ENCODE peak calls at places on chromosomes 5 and 9, in five cellular contexts. One of them, this sample, is unnamed.

GRCh38 chr9:83423815-83424707 is 114.1 kb downstream of the FRMD3 start:
- DNase-seq in upper lobe of right lung: no peak
- DNase-seq in NCI-H1436: no peak
- DNase-seq in naive thymus-derived CD8-positive, alpha-beta T cell: no peak
- DNase-seq in GDM1: no peak
- DNase-seq in this sample: no peak

GRCh38 chr5:65186646-65187227 is 295.0 kb downstream of the ADAMTS6 start:
- DNase-seq in upper lobe of right lung: no peak
- DNase-seq in GDM1: no peak
- DNase-seq in NCI-H1436: no peak
- DNase-seq in naive thymus-derived CD8-positive, alpha-beta T cell: no peak
- DNase-seq in this sample: peak

GRCh38 chr5:60541980-60542379 is 158.0 kb downstream of the DEPDC1B start:
- DNase-seq in NCI-H1436: no peak
- DNase-seq in naive thymus-derived CD8-positive, alpha-beta T cell: no peak
- DNase-seq in upper lobe of right lung: no peak
- DNase-seq in GDM1: no peak
- DNase-seq in this sample: no peak

GRCh38 chr5:111280282-111280901 is 56.2 kb downstream of the CAMK4 start:
- DNase-seq in NCI-H1436: no peak
- DNase-seq in GDM1: no peak
- DNase-seq in naive thymus-derived CD8-positive, alpha-beta T cell: no peak
- DNase-seq in upper lobe of right lung: no peak
- DNase-seq in this sample: no peak

GRCh38 chr9:31119882-31120481 is 1264.5 kb upstream of the ACO1 start:
- DNase-seq in upper lobe of right lung: no peak
- DNase-seq in GDM1: no peak
- DNase-seq in naive thymus-derived CD8-positive, alpha-beta T cell: peak
- DNase-seq in NCI-H1436: peak
- DNase-seq in this sample: peak

GRCh38 chr9:20463823-20464222 is 158.5 kb downstream of the MLLT3 start:
- DNase-seq in GDM1: no peak
- DNase-seq in naive thymus-derived CD8-positive, alpha-beta T cell: no peak
- DNase-seq in NCI-H1436: no peak
- DNase-seq in upper lobe of right lung: no peak
- DNase-seq in this sample: no peak

GRCh38 chr9:133687856-133688761 is 50.0 kb downstream of the SARDH start:
- DNase-seq in upper lobe of right lung: peak
- DNase-seq in naive thymus-derived CD8-positive, alpha-beta T cell: no peak
- DNase-seq in NCI-H1436: no peak
- DNase-seq in GDM1: no peak
- DNase-seq in this sample: no peak

GRCh38 chr5:127072861-127073846 is at the start of gene C5orf63:
- DNase-seq in upper lobe of right lung: peak
- DNase-seq in NCI-H1436: peak
- DNase-seq in naive thymus-derived CD8-positive, alpha-beta T cell: peak
- DNase-seq in GDM1: no peak
- DNase-seq in this sample: peak

GRCh38 chr9:8845376-8845775 is 1045.8 kb upstream of the DMAC1 start:
- DNase-seq in GDM1: no peak
- DNase-seq in upper lobe of right lung: no peak
- DNase-seq in NCI-H1436: no peak
- DNase-seq in naive thymus-derived CD8-positive, alpha-beta T cell: no peak
- DNase-seq in this sample: no peak

GRCh38 chr5:139710370-139711066 is 62.4 kb downstream of the CXXC5 start:
- DNase-seq in naive thymus-derived CD8-positive, alpha-beta T cell: peak
- DNase-seq in upper lobe of right lung: peak
- DNase-seq in GDM1: no peak
- DNase-seq in NCI-H1436: peak
- DNase-seq in this sample: no peak

GRCh38 chr9:3888496-3888858 is 362.7 kb upstream of the RFX3 start:
- DNase-seq in upper lobe of right lung: no peak
- DNase-seq in GDM1: no peak
- DNase-seq in naive thymus-derived CD8-positive, alpha-beta T cell: no peak
- DNase-seq in NCI-H1436: no peak
- DNase-seq in this sample: no peak

GRCh38 chr5:125484272-125485002 is 738.0 kb upstream of the ZNF608 start:
- DNase-seq in NCI-H1436: peak
- DNase-seq in upper lobe of right lung: peak
- DNase-seq in naive thymus-derived CD8-positive, alpha-beta T cell: no peak
- DNase-seq in GDM1: no peak
- DNase-seq in this sample: peak

GRCh38 chr5:134099288-134099872 is 15.1 kb upstream of the TCF7 start:
- DNase-seq in upper lobe of right lung: no peak
- DNase-seq in NCI-H1436: no peak
- DNase-seq in naive thymus-derived CD8-positive, alpha-beta T cell: no peak
- DNase-seq in GDM1: no peak
- DNase-seq in this sample: no peak

GRCh38 chr5:153629496-153629895 is 139.0 kb downstream of the GRIA1 start:
- DNase-seq in upper lobe of right lung: no peak
- DNase-seq in naive thymus-derived CD8-positive, alpha-beta T cell: no peak
- DNase-seq in GDM1: no peak
- DNase-seq in NCI-H1436: no peak
- DNase-seq in this sample: no peak

GRCh38 chr5:174801798-174802197 is 77.4 kb downstream of the MSX2 start:
- DNase-seq in GDM1: no peak
- DNase-seq in NCI-H1436: no peak
- DNase-seq in naive thymus-derived CD8-positive, alpha-beta T cell: no peak
- DNase-seq in upper lobe of right lung: no peak
- DNase-seq in this sample: no peak

GRCh38 chr5:98341711-98342042 is 431.8 kb upstream of the RGMB start:
- DNase-seq in NCI-H1436: no peak
- DNase-seq in naive thymus-derived CD8-positive, alpha-beta T cell: no peak
- DNase-seq in upper lobe of right lung: no peak
- DNase-seq in GDM1: no peak
- DNase-seq in this sample: no peak

GRCh38 chr9:137960496-137960895 is 82.9 kb downstream of the CACNA1B start:
- DNase-seq in naive thymus-derived CD8-positive, alpha-beta T cell: no peak
- DNase-seq in upper lobe of right lung: no peak
- DNase-seq in NCI-H1436: no peak
- DNase-seq in GDM1: no peak
- DNase-seq in this sample: no peak

GRCh38 chr9:82763631-82764030 is 299.3 kb downstream of the RASEF start:
- DNase-seq in NCI-H1436: no peak
- DNase-seq in GDM1: no peak
- DNase-seq in upper lobe of right lung: no peak
- DNase-seq in naive thymus-derived CD8-positive, alpha-beta T cell: no peak
- DNase-seq in this sample: no peak

This sample was measured in endothelial cell of umbilical vein.